ENCODE peak calls at places on chromosomes 5 and 9, in four cellular contexts. X is astrocyte; I is CD8-positive, alpha-beta T cell; C is GM23338. S is an unnamed sample.

GRCh38 chr5:142800776-142801494 is 30.8 kb downstream of the ARHGAP26 start:
- DNase-seq in X (no peak), I (peak; percentile 25), C (no peak), S (no peak)

GRCh38 chr9:138104251-138105122 is 226.9 kb downstream of the CACNA1B start:
- DNase-seq in X (no peak), I (no peak), C (no peak), S (no peak)

GRCh38 chr5:35830587-35830986 is 26.1 kb upstream of the IL7R start:
- DNase-seq in X (no peak), I (no peak), C (no peak), S (peak; percentile 21)

GRCh38 chr5:71719092-71719964 is at the start of gene CARTPT:
- DNase-seq in X (peak; percentile 3), I (no peak), C (peak; percentile 91), S (no peak)

GRCh38 chr5:107389130-107389553 is 281.6 kb downstream of the EFNA5 start:
- DNase-seq in X (peak; percentile 85), I (peak; percentile 17), C (no peak), S (peak; percentile 88)

GRCh38 chr5:178058321-178059012 is 54.9 kb upstream of the N4BP3 start:
- DNase-seq in X (no peak), I (no peak), C (no peak), S (no peak)

GRCh38 chr9:8514760-8515159 is 715.2 kb upstream of the DMAC1 start:
- DNase-seq in X (no peak), I (no peak), C (peak; percentile 49), S (no peak)

GRCh38 chr5:127899214-127899610 is 184.4 kb upstream of the SLC12A2 start:
- DNase-seq in X (no peak), I (no peak), C (no peak), S (no peak)

GRCh38 chr9:91682806-91683205 is 259.2 kb upstream of the NFIL3 start:
- DNase-seq in X (peak; percentile 15), I (no peak), C (no peak), S (peak; percentile 64)

GRCh38 chr9:112043423-112043822 is 131.7 kb downstream of the SUSD1 start:
- DNase-seq in X (no peak), I (no peak), C (no peak), S (peak; percentile 59)

GRCh38 chr5:174581483-174581882 is 142.9 kb upstream of the MSX2 start:
- DNase-seq in X (no peak), I (no peak), C (peak; percentile 90), S (no peak)

GRCh38 chr5:52685621-52686370 is 101.9 kb upstream of the ITGA1 start:
- DNase-seq in X (no peak), I (no peak), C (peak; percentile 49), S (no peak)

GRCh38 chr5:173972844-173973613 is 15.9 kb upstream of the C5orf47 start:
- DNase-seq in X (peak; percentile 51), I (peak; percentile 67), C (peak; percentile 96), S (peak; percentile 74)

GRCh38 chr9:128712451-128713410 is 10.4 kb downstream of the PKN3 start:
- DNase-seq in X (no peak), I (no peak), C (no peak), S (no peak)

GRCh38 chr5:150774145-150774544 is 4.4 kb upstream of the SMIM3 start:
- DNase-seq in X (peak; percentile 98), I (no peak), C (no peak), S (peak; percentile 71)

GRCh38 chr9:120659209-120659608 is 55.1 kb downstream of the MEGF9 start:
- DNase-seq in X (no peak), I (no peak), C (no peak), S (no peak)

GRCh38 chr5:91407204-91407603 is 24.1 kb upstream of the ARRDC3 start:
- DNase-seq in X (no peak), I (no peak), C (no peak), S (no peak)

GRCh38 chr9:84839538-84839937 is 170.0 kb downstream of the NTRK2 start:
- DNase-seq in X (peak; percentile 74), I (no peak), C (no peak), S (peak; percentile 80)

GRCh38 chr9:119318371-119318770 is 50.9 kb downstream of the BRINP1 start:
- DNase-seq in X (no peak), I (no peak), C (peak; percentile 25), S (no peak)

GRCh38 chr5:55151923-55152842 is 7.8 kb upstream of the GPX8 start:
- DNase-seq in X (peak; percentile 67), I (no peak), C (no peak), S (peak; percentile 69)

GRCh38 chr9:83013261-83013610 is 49.7 kb downstream of the RASEF start:
- DNase-seq in X (peak; percentile 78), I (no peak), C (peak; percentile 28), S (peak; percentile 47)

GRCh38 chr5:90166816-90167215 is 242.7 kb downstream of the CETN3 start:
- DNase-seq in X (no peak), I (no peak), C (no peak), S (no peak)

GRCh38 chr9:124853605-124854143 is 414 bp downstream of the WDR38 start:
- DNase-seq in X (no peak), I (no peak), C (no peak), S (no peak)

GRCh38 chr5:17305964-17306725 is 88.7 kb downstream of the BASP1 start:
- DNase-seq in X (peak; percentile 93), I (no peak), C (peak; percentile 11), S (peak; percentile 77)

GRCh38 chr9:122339579-122339978 is 31.2 kb upstream of the PTGS1 start:
- DNase-seq in X (no peak), I (no peak), C (no peak), S (no peak)

GRCh38 chr5:26669523-26669922 is 368.9 kb downstream of the CDH9 start:
- DNase-seq in X (no peak), I (no peak), C (no peak), S (no peak)

GRCh38 chr9:112145886-112146285 is 29.2 kb downstream of the SUSD1 start:
- DNase-seq in X (peak; percentile 45), I (no peak), C (peak; percentile 65), S (no peak)

GRCh38 chr9:136570191-136570845 is 24.5 kb upstream of the NOTCH1 start:
- DNase-seq in X (no peak), I (no peak), C (no peak), S (no peak)

GRCh38 chr5:96236051-96236450 is 197.0 kb downstream of the PCSK1 start:
- DNase-seq in X (no peak), I (no peak), C (no peak), S (peak; percentile 59)

GRCh38 chr9:4497855-4498254 is 7.6 kb downstream of the SLC1A1 start:
- DNase-seq in X (peak; percentile 58), I (no peak), C (no peak), S (peak; percentile 81)

GRCh38 chr5:17241635-17242034 is 24.2 kb downstream of the BASP1 start:
- DNase-seq in X (no peak), I (no peak), C (no peak), S (no peak)

GRCh38 chr9:21770877-21771560 is 31.4 kb upstream of the MTAP start:
- DNase-seq in X (peak; percentile 91), I (no peak), C (no peak), S (peak; percentile 72)

GRCh38 chr9:126471084-126471611 is 142.6 kb upstream of the LMX1B start:
- DNase-seq in X (peak; percentile 51), I (peak; percentile 56), C (no peak), S (peak; percentile 92)

GRCh38 chr9:38673399-38673798 is 46.5 kb downstream of the FAM240B start:
- DNase-seq in X (no peak), I (no peak), C (no peak), S (no peak)

GRCh38 chr5:61262080-61262479 is 70.0 kb upstream of the ZSWIM6 start:
- DNase-seq in X (no peak), I (no peak), C (no peak), S (no peak)

GRCh38 chr9:86241216-86241615 is 18.2 kb downstream of the C9orf153 start:
- DNase-seq in X (no peak), I (no peak), C (no peak), S (no peak)

GRCh38 chr9:70260606-70261005 is 1.8 kb downstream of the SMC5 start:
- DNase-seq in X (no peak), I (no peak), C (no peak), S (no peak)
- H3K4me3 ChIP-seq in X (peak overlapping the region; percentile 98), I (no peak overlapping the region), C (peak overlapping the region; percentile 95), S (no peak overlapping the region)

GRCh38 chr5:9545959-9546851 is at the start of gene SEMA5A:
- DNase-seq in X (peak; percentile 42), I (peak; percentile 7), C (peak; percentile 73), S (peak; percentile 77)
- TF ChIP-seq CTCF in X (no peak), I (no peak), C (no peak), S (no peak)

DNA sequence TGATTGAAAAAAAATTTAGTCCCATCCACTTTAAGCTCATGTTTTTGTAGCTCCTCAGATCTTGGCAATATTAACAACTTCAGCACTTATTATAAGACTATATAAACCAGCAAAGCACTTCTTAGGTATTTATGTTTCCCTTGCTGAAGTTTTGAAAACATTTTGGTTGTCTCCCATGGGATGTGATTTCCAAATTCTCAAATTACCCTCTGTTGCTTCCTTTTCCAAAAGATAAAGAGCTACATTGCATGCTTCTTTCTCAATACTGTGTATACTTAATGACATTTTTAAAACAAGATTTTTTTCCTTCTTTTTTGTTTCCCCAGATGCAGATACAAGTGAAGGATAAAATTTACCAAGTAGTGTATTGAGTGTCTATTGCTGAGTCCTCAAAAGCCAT is 567.1 kb downstream of the CSNK1G3 start:
- DNase-seq in X (no peak), I (no peak), C (no peak), S (no peak)
- H3K4me3 ChIP-seq in X (no peak overlapping the region), I (no peak overlapping the region), C (no peak overlapping the region), S (no peak overlapping the region)

GRCh38 chr9:69370430-69370829 is 45.4 kb downstream of the ENTREP1 start:
- DNase-seq in X (peak; percentile 42), I (no peak), C (no peak), S (no peak)

GRCh38 chr9:69376651-69377050 is 51.6 kb downstream of the ENTREP1 start:
- DNase-seq in X (peak; percentile 94), I (no peak), C (no peak), S (peak; percentile 94)

DNA sequence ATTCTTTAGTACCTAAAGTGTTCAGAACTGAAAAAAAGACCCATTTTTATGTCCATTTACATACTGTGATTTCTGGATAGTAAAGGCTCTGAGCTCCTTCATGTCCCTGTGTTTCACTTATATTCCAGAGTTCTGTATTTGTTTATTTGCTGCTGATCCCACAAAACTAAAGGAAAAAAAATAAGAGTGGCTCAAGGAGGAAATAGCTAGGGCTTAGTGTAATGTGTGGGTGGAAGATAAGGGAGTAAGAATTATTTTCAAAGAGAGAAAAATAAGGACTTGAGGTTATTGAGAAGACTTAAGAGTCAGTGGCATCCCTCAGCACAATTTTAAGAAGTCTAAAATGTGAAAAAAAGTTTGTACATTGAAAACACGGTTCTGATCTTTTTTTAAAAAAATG is 46.0 kb downstream of the ENTREP1 start:
- DNase-seq in X (peak; percentile 59), I (no peak), C (no peak), S (no peak)
- TF ChIP-seq CTCF in X (no peak), I (no peak), C (no peak), S (no peak)

DNA sequence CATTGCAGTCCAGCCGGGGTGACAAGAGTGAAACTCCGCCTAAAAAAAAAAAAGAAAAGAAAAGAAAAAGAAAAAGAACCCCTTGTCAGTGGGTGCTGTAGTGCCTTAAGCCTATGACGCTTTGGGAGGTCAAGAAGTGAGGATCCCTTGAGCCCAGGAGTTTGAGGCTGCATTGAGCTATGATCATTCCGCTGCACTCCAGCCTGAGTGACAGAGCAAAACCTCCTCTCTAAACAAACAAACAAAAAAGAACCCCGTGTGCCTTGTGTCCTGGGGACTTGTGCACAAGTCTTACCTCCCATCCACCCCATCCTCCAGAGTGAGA is 33.5 kb upstream of the STXBP1 start:
- DNase-seq in X (no peak), I (no peak), C (no peak), S (no peak)
- H3K4me3 ChIP-seq in X (peak overlapping the region; percentile 49), I (no peak overlapping the region), C (no peak overlapping the region), S (peak overlapping the region; percentile 53)